ENCODE peak calls at places on chromosomes 7 and 10, in ten cellular contexts. Y is activated CD4-positive, alpha-beta T cell treated with anti-CD3 and anti-CD28 coated beads for 48 hours; T is small intestine; Q is neural progenitor cell; C is heart left ventricle; A is HCT116; O is HFFc6; I is ACHN; K is hypothalamus; N is activated CD8-positive, alpha-beta memory T cell treated with anti-CD3 and anti-CD28 coated beads for 4 hours. P is an unnamed sample.

GRCh38 chr7:1513657-1514095 is 9.5 kb upstream of the INTS1 start:
- DNase-seq in O (no peak), Q (no peak), K (no peak), Y (no peak), A (no peak), N (no peak), C (peak), I (no peak), T (no peak), P (no peak)

GRCh38 chr10:488933-489215 is 200.6 kb downstream of the DIP2C start:
- DNase-seq in I (no peak), T (no peak), Q (no peak), K (no peak), O (no peak), N (no peak), Y (no peak), A (no peak), C (peak), P (no peak)

GRCh38 chr10:123380491-123381085 is 226.4 kb downstream of the BUB3 start:
- DNase-seq in T (no peak), O (no peak), I (peak), Y (no peak), Q (peak), N (no peak), A (no peak), K (no peak), C (no peak), P (no peak)

GRCh38 chr7:156493942-156494341 is 146.6 kb upstream of the RNF32 start:
- DNase-seq in Y (no peak), C (no peak), A (no peak), O (no peak), K (no peak), N (no peak), T (no peak), I (no peak), Q (no peak), P (no peak)

GRCh38 chr7:8035647-8036518 is 67.3 kb downstream of the GLCCI1 start:
- DNase-seq in Q (peak), I (peak), K (no peak), O (peak), C (no peak), N (no peak), A (peak), T (peak), Y (no peak), P (no peak)

GRCh38 chr7:54858008-54858692 is 99.1 kb upstream of the SEC61G start:
- DNase-seq in A (no peak), N (no peak), Y (no peak), T (no peak), O (no peak), C (no peak), K (no peak), I (no peak), Q (peak), P (no peak)

GRCh38 chr10:122243560-122243959 is 27.5 kb upstream of the BTBD16 start:
- DNase-seq in Q (no peak), I (no peak), A (no peak), T (no peak), C (no peak), Y (no peak), O (no peak), N (no peak), K (no peak), P (no peak)

GRCh38 chr10:33126118-33126517 is 168.1 kb upstream of the ITGB1 start:
- DNase-seq in A (no peak), K (no peak), N (no peak), Q (no peak), T (no peak), I (no peak), Y (peak), O (no peak), C (peak), P (peak)

P was measured in activated CD8-positive, alpha-beta T cell treated with anti-CD3 and anti-CD28 coated beads for 36 hours.